ENCODE peak calls at places on chromosomes 1 and 21, in seven cellular contexts. A is NCI-H1417; H is body of pancreas; Y is activated T-helper 9 cell treated with anti-CD3 and anti-CD28 coated beads, Interleukin-2, amount 50 U/mL, for 16 hours; V is G401; T is activated T-cell treated with anti-CD3 and anti-CD28 coated beads, Interleukin-2, amount 50 U/mL, for 1 hour; O is CD4-positive, alpha-beta memory T cell. D is an unnamed sample.

GRCh38 chr1:236371083-236371482 is 23.0 kb upstream of the EDARADD start:
- DNase-seq in O (no peak), T (no peak), V (no peak), H (no peak), A (no peak), Y (no peak), D (no peak)

GRCh38 chr1:18302788-18303413 is 177.8 kb upstream of the KLHDC7A start:
- DNase-seq in A (peak), V (no peak), H (no peak), Y (no peak), T (no peak), O (no peak), D (no peak)

GRCh38 chr1:185045793-185046441 is 559 bp downstream of the RNF2 start:
- DNase-seq in V (peak), H (peak), Y (peak), T (no peak), A (peak), O (peak), D (peak)

GRCh38 chr1:228474507-228474906 is 12.7 kb upstream of the RNF187 start:
- DNase-seq in O (no peak), A (no peak), H (no peak), Y (no peak), T (no peak), V (no peak), D (no peak)

GRCh38 chr1:167223144-167224103 is 2.7 kb downstream of the POU2F1 start:
- DNase-seq in V (peak), Y (no peak), O (no peak), A (peak), H (no peak), T (no peak), D (no peak)

GRCh38 chr1:235532350-235532749 is 28.1 kb upstream of the B3GALNT2 start:
- DNase-seq in T (no peak), A (no peak), H (no peak), Y (no peak), O (no peak), V (no peak), D (no peak)

GRCh38 chr1:67897270-67897949 is 64.1 kb upstream of the GNG12 start:
- DNase-seq in Y (no peak), A (no peak), T (no peak), O (no peak), H (no peak), V (no peak), D (no peak)

GRCh38 chr1:202207292-202207691 is 13.7 kb downstream of the LGR6 start:
- DNase-seq in A (no peak), V (no peak), H (no peak), O (no peak), Y (no peak), T (no peak), D (no peak)

GRCh38 chr1:179586107-179586823 is 5.4 kb upstream of the TDRD5 start:
- DNase-seq in O (no peak), V (no peak), T (no peak), A (peak), Y (no peak), H (peak), D (no peak)

GRCh38 chr1:10866314-10867091 is 70.1 kb upstream of the CASZ1 start:
- DNase-seq in Y (peak), H (no peak), T (peak), A (peak), O (no peak), V (peak), D (no peak)

GRCh38 chr1:179322481-179323026 is 29.0 kb downstream of the SOAT1 start:
- DNase-seq in Y (no peak), A (no peak), V (no peak), T (no peak), H (no peak), O (no peak), D (no peak)

GRCh38 chr1:42155362-42155761 is 2.2 kb downstream of the GUCA2B start:
- DNase-seq in O (no peak), Y (no peak), H (no peak), T (no peak), V (no peak), A (no peak), D (no peak)

GRCh38 chr1:12083766-12084165 is 20.7 kb downstream of the TNFRSF8 start:
- DNase-seq in Y (no peak), V (no peak), A (no peak), O (no peak), H (no peak), T (no peak), D (no peak)

GRCh38 chr1:36154765-36155559 is 998 bp upstream of the MAP7D1 start:
- DNase-seq in T (no peak), O (no peak), A (peak), V (peak), H (peak), Y (no peak), D (no peak)

GRCh38 chr1:21301794-21302440 is 11.7 kb upstream of the ECE1 start:
- DNase-seq in O (no peak), V (no peak), H (no peak), Y (no peak), A (no peak), T (no peak), D (no peak)

GRCh38 chr1:22710688-22711024 is at the start of gene EPHB2:
- DNase-seq in Y (peak), V (peak), H (peak), O (peak), T (peak), A (peak), D (no peak)

GRCh38 chr1:117904485-117904884 is 24.9 kb downstream of the GDAP2 start:
- DNase-seq in V (no peak), Y (no peak), A (no peak), T (no peak), H (no peak), O (no peak), D (no peak)

GRCh38 chr21:35573472-35574389 is 486.6 kb downstream of the SETD4 start:
- DNase-seq in T (no peak), Y (no peak), O (no peak), A (no peak), H (no peak), V (no peak), D (no peak)

GRCh38 chr1:215971793-215972441 is 404.8 kb downstream of the KCTD3 start:
- DNase-seq in O (no peak), V (peak), T (no peak), Y (no peak), H (no peak), A (no peak), D (no peak)

GRCh38 chr1:177975588-177976495 is 6.0 kb upstream of the SEC16B start:
- DNase-seq in V (peak), Y (no peak), H (no peak), T (no peak), A (no peak), O (no peak), D (no peak)

GRCh38 chr1:210536263-210536961 is 207.7 kb downstream of the HHAT start:
- DNase-seq in T (no peak), A (peak), H (no peak), V (peak), O (no peak), Y (no peak), D (no peak)

GRCh38 chr1:199759268-199759724 is 268.2 kb upstream of the NR5A2 start:
- DNase-seq in A (no peak), Y (no peak), O (no peak), H (no peak), V (no peak), T (no peak), D (no peak)

GRCh38 chr1:94103608-94104007 is 17.3 kb downstream of the ABCA4 start:
- DNase-seq in T (no peak), V (no peak), H (no peak), O (no peak), Y (no peak), A (no peak), D (no peak)

GRCh38 chr1:202144510-202145324 is at the start of gene ARL8A:
- DNase-seq in Y (peak), O (peak), A (peak), H (peak), T (peak), V (peak), D (peak)

GRCh38 chr1:45880930-45881329 is 77.5 kb downstream of the MAST2 start:
- DNase-seq in A (no peak), H (no peak), T (no peak), Y (no peak), O (no peak), V (no peak), D (no peak)

GRCh38 chr1:3261007-3261968 is 192.3 kb downstream of the PRDM16 start:
- DNase-seq in O (no peak), A (no peak), T (no peak), Y (no peak), H (no peak), V (no peak), D (no peak)

D was measured in stimulated activated naive B cell treated with anti-CD40 and anti-IgM and Interleukin-4, amounts not matched to agents 10 μg/mL and 1 μg/mL and 100 μg/mL, for 72 hours.